ENCODE peak calls at places on chromosome 12, in ten cellular contexts. One of them, this sample, is unnamed.

GRCh38 chr12:87960557-87960956 is 68.6 kb downstream of the C12orf50 start:
- DNase-seq in lower lobe of right lung: no peak
- DNase-seq in mammary epithelial cell: no peak
- DNase-seq in SK-N-SH: peak; percentile 53
- DNase-seq in AG04450: no peak
- DNase-seq in kidney epithelial cell: no peak
- DNase-seq in foreskin fibroblast: no peak
- DNase-seq in GM23338: no peak
- DNase-seq in GM10248: no peak
- DNase-seq in IMR-90: no peak
- DNase-seq in this sample: no peak

GRCh38 chr12:69059465-69060457 is 126.8 kb upstream of the CPM start:
- DNase-seq in foreskin fibroblast: peak; percentile 92
- DNase-seq in IMR-90: peak; percentile 96
- DNase-seq in mammary epithelial cell: peak; percentile 94
- DNase-seq in GM10248: no peak
- DNase-seq in lower lobe of right lung: no peak
- DNase-seq in kidney epithelial cell: peak; percentile 85
- DNase-seq in AG04450: peak; percentile 54
- DNase-seq in GM23338: no peak
- DNase-seq in SK-N-SH: no peak
- DNase-seq in this sample: peak; percentile 43

GRCh38 chr12:124917135-124917840 is 2.8 kb upstream of the UBC start:
- DNase-seq in GM23338: peak; percentile 99
- DNase-seq in foreskin fibroblast: peak; percentile 100
- DNase-seq in lower lobe of right lung: peak; percentile 98
- DNase-seq in kidney epithelial cell: peak; percentile 95
- DNase-seq in SK-N-SH: peak; percentile 83
- DNase-seq in IMR-90: peak; percentile 100
- DNase-seq in GM10248: peak; percentile 78
- DNase-seq in mammary epithelial cell: peak; percentile 100
- DNase-seq in AG04450: peak; percentile 99
- DNase-seq in this sample: peak; percentile 99

GRCh38 chr12:12859690-12860089 is 31.7 kb upstream of the GPRC5A start:
- DNase-seq in SK-N-SH: no peak
- DNase-seq in mammary epithelial cell: peak; percentile 48
- DNase-seq in GM23338: no peak
- DNase-seq in GM10248: no peak
- DNase-seq in lower lobe of right lung: no peak
- DNase-seq in IMR-90: peak; percentile 35
- DNase-seq in foreskin fibroblast: no peak
- DNase-seq in AG04450: no peak
- DNase-seq in kidney epithelial cell: no peak
- DNase-seq in this sample: no peak

GRCh38 chr12:67968316-67968715 is 20.9 kb upstream of the IFNG-AS1 start:
- DNase-seq in IMR-90: no peak
- DNase-seq in lower lobe of right lung: no peak
- DNase-seq in GM23338: no peak
- DNase-seq in SK-N-SH: no peak
- DNase-seq in GM10248: no peak
- DNase-seq in foreskin fibroblast: no peak
- DNase-seq in AG04450: no peak
- DNase-seq in mammary epithelial cell: peak; percentile 6
- DNase-seq in kidney epithelial cell: no peak
- DNase-seq in this sample: no peak

GRCh38 chr12:96397756-96398421 is 2.4 kb downstream of the CDK17 start:
- DNase-seq in lower lobe of right lung: no peak
- DNase-seq in kidney epithelial cell: no peak
- DNase-seq in GM23338: no peak
- DNase-seq in GM10248: no peak
- DNase-seq in mammary epithelial cell: no peak
- DNase-seq in AG04450: no peak
- DNase-seq in IMR-90: peak; percentile 57
- DNase-seq in SK-N-SH: no peak
- DNase-seq in foreskin fibroblast: no peak
- DNase-seq in this sample: no peak

GRCh38 chr12:2396448-2396871 is 343.7 kb downstream of the CACNA1C start:
- DNase-seq in foreskin fibroblast: peak; percentile 56
- DNase-seq in lower lobe of right lung: peak; percentile 54
- DNase-seq in mammary epithelial cell: no peak
- DNase-seq in IMR-90: peak; percentile 52
- DNase-seq in GM10248: no peak
- DNase-seq in AG04450: no peak
- DNase-seq in SK-N-SH: no peak
- DNase-seq in kidney epithelial cell: no peak
- DNase-seq in GM23338: no peak
- DNase-seq in this sample: peak; percentile 15

GRCh38 chr12:76346798-76347420 is 1.3 kb downstream of the BBS10 start:
- DNase-seq in mammary epithelial cell: peak; percentile 55
- DNase-seq in SK-N-SH: peak; percentile 29
- DNase-seq in AG04450: no peak
- DNase-seq in GM10248: peak; percentile 32
- DNase-seq in IMR-90: peak; percentile 79
- DNase-seq in foreskin fibroblast: peak; percentile 84
- DNase-seq in kidney epithelial cell: peak; percentile 31
- DNase-seq in GM23338: no peak
- DNase-seq in lower lobe of right lung: no peak
- DNase-seq in this sample: peak; percentile 41

GRCh38 chr12:132771126-132771838 is 9.7 kb upstream of the ANKLE2 start:
- DNase-seq in foreskin fibroblast: peak; percentile 73
- DNase-seq in mammary epithelial cell: no peak
- DNase-seq in kidney epithelial cell: no peak
- DNase-seq in GM10248: peak; percentile 58
- DNase-seq in lower lobe of right lung: no peak
- DNase-seq in SK-N-SH: no peak
- DNase-seq in IMR-90: peak; percentile 61
- DNase-seq in GM23338: no peak
- DNase-seq in AG04450: no peak
- DNase-seq in this sample: no peak

GRCh38 chr12:117096643-117097042 is 2.6 kb downstream of the TESC start:
- DNase-seq in AG04450: no peak
- DNase-seq in SK-N-SH: no peak
- DNase-seq in kidney epithelial cell: no peak
- DNase-seq in GM10248: no peak
- DNase-seq in GM23338: no peak
- DNase-seq in mammary epithelial cell: no peak
- DNase-seq in lower lobe of right lung: peak; percentile 19
- DNase-seq in foreskin fibroblast: no peak
- DNase-seq in IMR-90: no peak
- DNase-seq in this sample: no peak

GRCh38 chr12:120843472-120843871 is 60.7 kb downstream of the SPPL3 start:
- DNase-seq in IMR-90: no peak
- DNase-seq in mammary epithelial cell: no peak
- DNase-seq in foreskin fibroblast: no peak
- DNase-seq in kidney epithelial cell: no peak
- DNase-seq in GM23338: no peak
- DNase-seq in AG04450: no peak
- DNase-seq in lower lobe of right lung: no peak
- DNase-seq in GM10248: no peak
- DNase-seq in SK-N-SH: no peak
- DNase-seq in this sample: no peak
- TF ChIP-seq CTCF in IMR-90: no peak
- TF ChIP-seq CTCF in mammary epithelial cell: no peak
- TF ChIP-seq CTCF in foreskin fibroblast: no peak
- TF ChIP-seq CTCF in kidney epithelial cell: no peak
- TF ChIP-seq CTCF in GM23338: no peak
- TF ChIP-seq CTCF in AG04450: no peak
- TF ChIP-seq CTCF in lower lobe of right lung: no peak
- TF ChIP-seq CTCF in GM10248: no peak
- TF ChIP-seq CTCF in SK-N-SH: no peak
- TF ChIP-seq CTCF in this sample: no peak

DNA sequence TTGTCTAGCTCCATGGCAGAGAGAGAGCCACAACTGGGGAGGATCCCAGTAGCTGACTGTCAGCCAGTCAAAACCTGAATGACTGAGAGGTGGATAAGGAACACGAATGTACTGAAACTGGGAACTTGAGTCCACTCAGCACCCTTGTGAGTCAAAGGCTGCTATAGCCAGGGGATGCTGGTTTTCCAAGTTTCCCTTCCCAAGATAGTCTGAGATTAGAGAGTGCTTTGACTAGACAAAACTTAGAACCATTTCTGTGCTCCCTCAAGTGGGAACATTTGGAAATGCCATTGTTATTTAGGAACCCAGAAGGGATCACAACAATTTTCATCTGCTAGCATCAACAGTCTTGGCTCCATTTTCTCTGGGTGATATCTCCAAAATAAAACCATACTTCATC is 4.0 kb downstream of the PRKAG1 start:
- DNase-seq in GM23338: peak; percentile 28
- DNase-seq in lower lobe of right lung: no peak
- DNase-seq in foreskin fibroblast: peak; percentile 61
- DNase-seq in mammary epithelial cell: peak; percentile 17
- DNase-seq in IMR-90: peak; percentile 55
- DNase-seq in GM10248: no peak
- DNase-seq in SK-N-SH: no peak
- DNase-seq in kidney epithelial cell: no peak
- DNase-seq in AG04450: no peak
- DNase-seq in this sample: no peak
- TF ChIP-seq CTCF in GM23338: peak; percentile 14
- TF ChIP-seq CTCF in lower lobe of right lung: no peak
- TF ChIP-seq CTCF in foreskin fibroblast: peak; percentile 46
- TF ChIP-seq CTCF in mammary epithelial cell: peak; percentile 7
- TF ChIP-seq CTCF in IMR-90: peak; percentile 42
- TF ChIP-seq CTCF in GM10248: no peak
- TF ChIP-seq CTCF in SK-N-SH: peak; percentile 46
- TF ChIP-seq CTCF in kidney epithelial cell: peak; percentile 15
- TF ChIP-seq CTCF in AG04450: peak; percentile 48
- TF ChIP-seq CTCF in this sample: peak; percentile 30

GRCh38 chr12:47904647-47905312 is at the start of gene VDR:
- DNase-seq in kidney epithelial cell: peak; percentile 65
- DNase-seq in SK-N-SH: peak; percentile 93
- DNase-seq in IMR-90: peak; percentile 65
- DNase-seq in lower lobe of right lung: peak; percentile 89
- DNase-seq in foreskin fibroblast: peak; percentile 85
- DNase-seq in GM23338: peak; percentile 90
- DNase-seq in GM10248: peak; percentile 92
- DNase-seq in AG04450: peak; percentile 21
- DNase-seq in mammary epithelial cell: peak; percentile 83
- DNase-seq in this sample: no peak
- TF ChIP-seq CTCF in kidney epithelial cell: peak; percentile 39
- TF ChIP-seq CTCF in SK-N-SH: no peak
- TF ChIP-seq CTCF in IMR-90: peak; percentile 31
- TF ChIP-seq CTCF in lower lobe of right lung: no peak
- TF ChIP-seq CTCF in foreskin fibroblast: peak; percentile 32
- TF ChIP-seq CTCF in GM23338: peak; percentile 22
- TF ChIP-seq CTCF in GM10248: peak; percentile 19
- TF ChIP-seq CTCF in AG04450: peak; percentile 21
- TF ChIP-seq CTCF in mammary epithelial cell: peak; percentile 15
- TF ChIP-seq CTCF in this sample: peak; percentile 30

GRCh38 chr12:115166698-115167315 is 482.8 kb upstream of the TBX3 start:
- DNase-seq in mammary epithelial cell: no peak
- DNase-seq in SK-N-SH: no peak
- DNase-seq in IMR-90: peak; percentile 47
- DNase-seq in GM23338: peak; percentile 22
- DNase-seq in lower lobe of right lung: no peak
- DNase-seq in foreskin fibroblast: peak; percentile 24
- DNase-seq in GM10248: no peak
- DNase-seq in kidney epithelial cell: no peak
- DNase-seq in AG04450: peak; percentile 4
- DNase-seq in this sample: no peak
- TF ChIP-seq CTCF in mammary epithelial cell: no peak
- TF ChIP-seq CTCF in SK-N-SH: peak; percentile 39
- TF ChIP-seq CTCF in IMR-90: peak; percentile 42
- TF ChIP-seq CTCF in GM23338: peak; percentile 61
- TF ChIP-seq CTCF in lower lobe of right lung: peak; percentile 28
- TF ChIP-seq CTCF in foreskin fibroblast: peak; percentile 24
- TF ChIP-seq CTCF in GM10248: no peak
- TF ChIP-seq CTCF in kidney epithelial cell: no peak
- TF ChIP-seq CTCF in AG04450: peak; percentile 41
- TF ChIP-seq CTCF in this sample: peak; percentile 27

GRCh38 chr12:32229971-32230606 is 123.4 kb downstream of the BICD1 start:
- DNase-seq in AG04450: no peak
- DNase-seq in GM10248: no peak
- DNase-seq in lower lobe of right lung: no peak
- DNase-seq in GM23338: no peak
- DNase-seq in foreskin fibroblast: no peak
- DNase-seq in SK-N-SH: no peak
- DNase-seq in IMR-90: no peak
- DNase-seq in kidney epithelial cell: no peak
- DNase-seq in mammary epithelial cell: no peak
- DNase-seq in this sample: no peak

GRCh38 chr12:32233568-32233967 is 126.9 kb downstream of the BICD1 start:
- DNase-seq in kidney epithelial cell: no peak
- DNase-seq in GM10248: no peak
- DNase-seq in AG04450: no peak
- DNase-seq in GM23338: no peak
- DNase-seq in lower lobe of right lung: no peak
- DNase-seq in foreskin fibroblast: no peak
- DNase-seq in SK-N-SH: no peak
- DNase-seq in IMR-90: no peak
- DNase-seq in mammary epithelial cell: no peak
- DNase-seq in this sample: no peak

GRCh38 chr12:32230607-32230982 is 123.9 kb downstream of the BICD1 start:
- DNase-seq in foreskin fibroblast: no peak
- DNase-seq in GM23338: peak; percentile 32
- DNase-seq in SK-N-SH: peak; percentile 10
- DNase-seq in AG04450: no peak
- DNase-seq in kidney epithelial cell: no peak
- DNase-seq in mammary epithelial cell: no peak
- DNase-seq in GM10248: no peak
- DNase-seq in IMR-90: no peak
- DNase-seq in lower lobe of right lung: no peak
- DNase-seq in this sample: no peak

GRCh38 chr12:32240210-32240609 is 133.6 kb downstream of the BICD1 start:
- DNase-seq in mammary epithelial cell: no peak
- DNase-seq in SK-N-SH: no peak
- DNase-seq in kidney epithelial cell: no peak
- DNase-seq in lower lobe of right lung: no peak
- DNase-seq in IMR-90: no peak
- DNase-seq in foreskin fibroblast: no peak
- DNase-seq in AG04450: no peak
- DNase-seq in GM10248: no peak
- DNase-seq in GM23338: no peak
- DNase-seq in this sample: no peak

GRCh38 chr12:32235251-32235650 is 128.6 kb downstream of the BICD1 start:
- DNase-seq in kidney epithelial cell: no peak
- DNase-seq in lower lobe of right lung: no peak
- DNase-seq in foreskin fibroblast: no peak
- DNase-seq in GM10248: no peak
- DNase-seq in mammary epithelial cell: no peak
- DNase-seq in SK-N-SH: no peak
- DNase-seq in IMR-90: no peak
- DNase-seq in GM23338: no peak
- DNase-seq in AG04450: no peak
- DNase-seq in this sample: no peak
- TF ChIP-seq CTCF in kidney epithelial cell: no peak
- TF ChIP-seq CTCF in lower lobe of right lung: no peak
- TF ChIP-seq CTCF in foreskin fibroblast: no peak
- TF ChIP-seq CTCF in GM10248: no peak
- TF ChIP-seq CTCF in mammary epithelial cell: no peak
- TF ChIP-seq CTCF in SK-N-SH: no peak
- TF ChIP-seq CTCF in IMR-90: no peak
- TF ChIP-seq CTCF in GM23338: no peak
- TF ChIP-seq CTCF in AG04450: no peak
- TF ChIP-seq CTCF in this sample: no peak

GRCh38 chr12:3523058-3523457 is 32.1 kb downstream of the PRMT8 start:
- DNase-seq in IMR-90: no peak
- DNase-seq in AG04450: no peak
- DNase-seq in kidney epithelial cell: no peak
- DNase-seq in GM10248: no peak
- DNase-seq in mammary epithelial cell: peak; percentile 40
- DNase-seq in lower lobe of right lung: no peak
- DNase-seq in foreskin fibroblast: peak; percentile 50
- DNase-seq in SK-N-SH: no peak
- DNase-seq in GM23338: peak; percentile 28
- DNase-seq in this sample: no peak
- TF ChIP-seq CTCF in IMR-90: peak; percentile 8
- TF ChIP-seq CTCF in AG04450: no peak
- TF ChIP-seq CTCF in kidney epithelial cell: no peak
- TF ChIP-seq CTCF in GM10248: no peak
- TF ChIP-seq CTCF in mammary epithelial cell: peak; percentile 17
- TF ChIP-seq CTCF in lower lobe of right lung: no peak
- TF ChIP-seq CTCF in foreskin fibroblast: no peak
- TF ChIP-seq CTCF in SK-N-SH: peak; percentile 9
- TF ChIP-seq CTCF in GM23338: peak; percentile 4
- TF ChIP-seq CTCF in this sample: no peak